ENCODE peak calls at places on chromosomes 5 and 9, in seven cellular contexts. One of them, this sample, is unnamed.
A peak's percentile ranks its signal among the peaks of the same experiment; 100 is the strongest.

GRCh38 chr9:136345281-136346156 is 18.0 kb downstream of the DNLZ start:
- DNase-seq in neuronal stem cell: no peak
- DNase-seq in IMR-90: no peak
- DNase-seq in H9: peak; percentile 82
- DNase-seq in mesendoderm: peak; percentile 60
- DNase-seq in H1: peak; percentile 82
- DNase-seq in trophoblast cell: peak; percentile 74
- DNase-seq in this sample: peak; percentile 69

GRCh38 chr5:38535281-38535750 is 21.1 kb downstream of the LIFR start:
- DNase-seq in neuronal stem cell: no peak
- DNase-seq in IMR-90: no peak
- DNase-seq in H9: no peak
- DNase-seq in mesendoderm: no peak
- DNase-seq in H1: no peak
- DNase-seq in trophoblast cell: peak; percentile 54
- DNase-seq in this sample: no peak

GRCh38 chr9:23820731-23821399 is 5.2 kb downstream of the ELAVL2 start:
- DNase-seq in neuronal stem cell: no peak
- DNase-seq in IMR-90: no peak
- DNase-seq in H9: peak; percentile 60
- DNase-seq in mesendoderm: peak; percentile 71
- DNase-seq in H1: peak; percentile 80
- DNase-seq in trophoblast cell: no peak
- DNase-seq in this sample: no peak

GRCh38 chr5:173882632-173883031 is 5.5 kb upstream of the CPEB4 start:
- DNase-seq in neuronal stem cell: no peak
- DNase-seq in IMR-90: peak; percentile 11
- DNase-seq in H9: no peak
- DNase-seq in mesendoderm: no peak
- DNase-seq in H1: no peak
- DNase-seq in trophoblast cell: peak; percentile 94
- DNase-seq in this sample: no peak

GRCh38 chr9:94630281-94630680 is 9.0 kb downstream of the FBP1 start:
- DNase-seq in neuronal stem cell: no peak
- DNase-seq in IMR-90: no peak
- DNase-seq in H9: no peak
- DNase-seq in mesendoderm: no peak
- DNase-seq in H1: no peak
- DNase-seq in trophoblast cell: no peak
- DNase-seq in this sample: no peak

GRCh38 chr5:115559524-115559923 is 14.9 kb upstream of the FEM1C start:
- DNase-seq in neuronal stem cell: no peak
- DNase-seq in IMR-90: peak; percentile 82
- DNase-seq in H9: no peak
- DNase-seq in mesendoderm: no peak
- DNase-seq in H1: no peak
- DNase-seq in trophoblast cell: peak; percentile 77
- DNase-seq in this sample: peak; percentile 46

GRCh38 chr5:139481122-139481533 is 1.4 kb downstream of the STING1 start:
- DNase-seq in neuronal stem cell: no peak
- DNase-seq in IMR-90: no peak
- DNase-seq in H9: no peak
- DNase-seq in mesendoderm: no peak
- DNase-seq in H1: no peak
- DNase-seq in trophoblast cell: no peak
- DNase-seq in this sample: no peak

GRCh38 chr9:7305677-7306076 is 493.9 kb downstream of the DMAC1 start:
- DNase-seq in neuronal stem cell: no peak
- DNase-seq in IMR-90: no peak
- DNase-seq in H9: no peak
- DNase-seq in mesendoderm: no peak
- DNase-seq in H1: no peak
- DNase-seq in trophoblast cell: no peak
- DNase-seq in this sample: no peak

GRCh38 chr5:94181940-94182339 is 436.5 kb downstream of the KIAA0825 start:
- DNase-seq in neuronal stem cell: no peak
- DNase-seq in IMR-90: peak; percentile 24
- DNase-seq in H9: peak; percentile 46
- DNase-seq in mesendoderm: peak; percentile 78
- DNase-seq in H1: no peak
- DNase-seq in trophoblast cell: peak; percentile 27
- DNase-seq in this sample: no peak

GRCh38 chr5:149938272-149938671 is 6.3 kb downstream of the PDE6A start:
- DNase-seq in neuronal stem cell: no peak
- DNase-seq in IMR-90: peak; percentile 50
- DNase-seq in H9: no peak
- DNase-seq in mesendoderm: no peak
- DNase-seq in H1: no peak
- DNase-seq in trophoblast cell: peak; percentile 43
- DNase-seq in this sample: peak; percentile 69

GRCh38 chr5:150162142-150162513 is 4.5 kb upstream of the CDX1 start:
- DNase-seq in neuronal stem cell: no peak
- DNase-seq in IMR-90: no peak
- DNase-seq in H9: no peak
- DNase-seq in mesendoderm: no peak
- DNase-seq in H1: no peak
- DNase-seq in trophoblast cell: no peak
- DNase-seq in this sample: no peak

GRCh38 chr5:6849569-6849968 is 136.3 kb downstream of the TENT4A start:
- DNase-seq in neuronal stem cell: no peak
- DNase-seq in IMR-90: no peak
- DNase-seq in H9: no peak
- DNase-seq in mesendoderm: no peak
- DNase-seq in H1: no peak
- DNase-seq in trophoblast cell: no peak
- DNase-seq in this sample: no peak

GRCh38 chr5:54545796-54546195 is 28.2 kb downstream of the SNX18 start:
- DNase-seq in neuronal stem cell: no peak
- DNase-seq in IMR-90: no peak
- DNase-seq in H9: no peak
- DNase-seq in mesendoderm: no peak
- DNase-seq in H1: no peak
- DNase-seq in trophoblast cell: peak; percentile 70
- DNase-seq in this sample: no peak

GRCh38 chr9:98971168-98971914 is 27.6 kb downstream of the COL15A1 start:
- DNase-seq in neuronal stem cell: peak; percentile 26
- DNase-seq in IMR-90: peak; percentile 91
- DNase-seq in H9: no peak
- DNase-seq in mesendoderm: peak; percentile 73
- DNase-seq in H1: no peak
- DNase-seq in trophoblast cell: peak; percentile 29
- DNase-seq in this sample: peak; percentile 86

GRCh38 chr5:30734118-30734517 is 459.4 kb upstream of the CDH6 start:
- DNase-seq in neuronal stem cell: no peak
- DNase-seq in IMR-90: no peak
- DNase-seq in H9: no peak
- DNase-seq in mesendoderm: no peak
- DNase-seq in H1: no peak
- DNase-seq in trophoblast cell: no peak
- DNase-seq in this sample: no peak

GRCh38 chr9:96619491-96620154 is at the start of gene CDC14B:
- DNase-seq in neuronal stem cell: peak; percentile 88
- DNase-seq in IMR-90: peak; percentile 90
- DNase-seq in H9: peak; percentile 96
- DNase-seq in mesendoderm: peak; percentile 97
- DNase-seq in H1: peak; percentile 96
- DNase-seq in trophoblast cell: peak; percentile 90
- DNase-seq in this sample: peak; percentile 91

GRCh38 chr9:85890962-85891361 is 50.0 kb upstream of the NAA35 start:
- DNase-seq in neuronal stem cell: no peak
- DNase-seq in IMR-90: no peak
- DNase-seq in H9: no peak
- DNase-seq in mesendoderm: no peak
- DNase-seq in H1: no peak
- DNase-seq in trophoblast cell: no peak
- DNase-seq in this sample: no peak

GRCh38 chr5:39689919-39690318 is 265.1 kb upstream of the DAB2 start:
- DNase-seq in neuronal stem cell: no peak
- DNase-seq in IMR-90: no peak
- DNase-seq in H9: no peak
- DNase-seq in mesendoderm: no peak
- DNase-seq in H1: no peak
- DNase-seq in trophoblast cell: no peak
- DNase-seq in this sample: no peak

GRCh38 chr9:97243606-97244005 is 63.9 kb upstream of the CCDC180 start:
- DNase-seq in neuronal stem cell: no peak
- DNase-seq in IMR-90: no peak
- DNase-seq in H9: no peak
- DNase-seq in mesendoderm: no peak
- DNase-seq in H1: no peak
- DNase-seq in trophoblast cell: peak; percentile 64
- DNase-seq in this sample: no peak

GRCh38 chr9:130665431-130666392 is 1.3 kb downstream of the PRDM12 start:
- DNase-seq in neuronal stem cell: no peak
- DNase-seq in IMR-90: no peak
- DNase-seq in H9: peak; percentile 63
- DNase-seq in mesendoderm: peak; percentile 31
- DNase-seq in H1: peak; percentile 71
- DNase-seq in trophoblast cell: no peak
- DNase-seq in this sample: no peak
- H2BK120ac ChIP-seq in neuronal stem cell: no peak overlapping the region
- H2BK120ac ChIP-seq in IMR-90: no peak overlapping the region
- H2BK120ac ChIP-seq in H9: no peak overlapping the region
- H2BK120ac ChIP-seq in mesendoderm: no peak overlapping the region
- H2BK120ac ChIP-seq in H1: no peak overlapping the region
- H2BK120ac ChIP-seq in trophoblast cell: no peak overlapping the region
- H2BK120ac ChIP-seq in this sample: no peak overlapping the region

DNA sequence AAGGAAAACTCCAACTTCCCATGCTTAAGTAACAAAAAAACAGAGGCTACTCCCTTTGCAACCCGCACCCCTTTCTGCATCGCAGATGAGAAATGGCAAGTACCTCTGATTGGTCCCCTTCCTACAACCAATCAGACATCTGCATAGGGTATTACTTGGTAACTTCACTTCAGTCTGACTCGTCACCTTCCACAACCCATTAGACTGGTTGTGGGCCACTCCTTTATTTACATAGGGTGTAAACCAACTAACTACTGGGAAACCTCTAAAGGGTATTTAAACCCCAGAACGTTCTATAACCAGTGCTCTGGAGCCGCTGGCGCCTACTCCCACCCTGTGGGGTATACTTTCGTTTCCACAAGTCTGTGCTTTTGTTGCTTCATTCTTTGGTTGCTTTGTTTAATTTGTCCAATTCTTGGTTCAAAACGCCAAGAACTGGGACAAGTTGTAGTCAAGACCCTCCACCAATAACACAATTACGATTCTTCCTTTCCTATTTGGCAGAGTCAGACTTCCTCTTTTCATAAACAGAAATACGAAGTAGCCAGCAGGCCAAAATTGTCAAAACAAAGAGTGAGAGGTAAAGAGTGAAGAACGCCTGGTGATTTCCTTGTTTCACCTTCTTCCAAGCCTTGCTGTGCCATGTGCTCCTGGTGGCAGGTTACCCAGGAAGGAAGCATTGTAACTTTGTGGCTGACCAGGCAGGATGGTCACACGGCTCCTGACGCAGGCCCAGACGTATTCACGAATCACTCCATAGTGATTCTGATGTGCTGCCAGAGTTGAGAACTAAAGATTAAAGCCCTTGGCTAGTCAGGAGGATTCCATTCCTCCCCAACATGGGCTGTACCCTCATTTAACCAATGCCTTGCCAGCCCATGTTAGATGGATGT is 477.4 kb downstream of the ARHGEF28 start:
- DNase-seq in neuronal stem cell: no peak
- DNase-seq in IMR-90: no peak
- DNase-seq in H9: no peak
- DNase-seq in mesendoderm: no peak
- DNase-seq in H1: no peak
- DNase-seq in trophoblast cell: no peak
- DNase-seq in this sample: no peak
- H2BK120ac ChIP-seq in neuronal stem cell: no peak overlapping the region
- H2BK120ac ChIP-seq in IMR-90: no peak overlapping the region
- H2BK120ac ChIP-seq in H9: no peak overlapping the region
- H2BK120ac ChIP-seq in mesendoderm: no peak overlapping the region
- H2BK120ac ChIP-seq in H1: no peak overlapping the region
- H2BK120ac ChIP-seq in trophoblast cell: no peak overlapping the region
- H2BK120ac ChIP-seq in this sample: no peak overlapping the region

DNA sequence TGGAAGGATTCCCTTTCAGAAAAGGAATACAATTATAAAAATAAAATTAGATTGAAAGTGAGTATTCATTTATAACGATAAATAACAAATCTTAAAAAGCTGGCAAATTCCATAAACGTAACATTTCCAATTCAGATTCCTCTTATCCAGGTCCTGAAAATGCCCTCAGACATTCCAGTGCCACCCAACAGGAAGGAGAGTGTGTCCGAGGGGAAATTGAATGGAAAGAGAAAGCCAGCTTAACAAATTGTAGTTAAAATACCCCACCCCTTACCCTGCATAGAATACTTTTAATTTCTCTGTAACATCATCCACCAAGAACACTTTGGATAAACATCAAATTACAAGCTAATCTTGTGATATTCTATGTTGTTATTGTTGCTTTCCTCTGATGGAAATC is 72.0 kb downstream of the ARHGEF28 start:
- DNase-seq in neuronal stem cell: no peak
- DNase-seq in IMR-90: no peak
- DNase-seq in H9: no peak
- DNase-seq in mesendoderm: no peak
- DNase-seq in H1: no peak
- DNase-seq in trophoblast cell: no peak
- DNase-seq in this sample: no peak
- H2BK120ac ChIP-seq in neuronal stem cell: no peak overlapping the region
- H2BK120ac ChIP-seq in IMR-90: no peak overlapping the region
- H2BK120ac ChIP-seq in H9: no peak overlapping the region
- H2BK120ac ChIP-seq in mesendoderm: no peak overlapping the region
- H2BK120ac ChIP-seq in H1: no peak overlapping the region
- H2BK120ac ChIP-seq in trophoblast cell: no peak overlapping the region
- H2BK120ac ChIP-seq in this sample: no peak overlapping the region

GRCh38 chr5:109619661-109620060 is 70.1 kb upstream of the MAN2A1 start:
- DNase-seq in neuronal stem cell: no peak
- DNase-seq in IMR-90: no peak
- DNase-seq in H9: no peak
- DNase-seq in mesendoderm: no peak
- DNase-seq in H1: no peak
- DNase-seq in trophoblast cell: no peak
- DNase-seq in this sample: no peak

GRCh38 chr5:109614316-109614715 is 75.4 kb upstream of the MAN2A1 start:
- DNase-seq in neuronal stem cell: no peak
- DNase-seq in IMR-90: no peak
- DNase-seq in H9: no peak
- DNase-seq in mesendoderm: no peak
- DNase-seq in H1: no peak
- DNase-seq in trophoblast cell: no peak
- DNase-seq in this sample: no peak

GRCh38 chr5:109620651-109621050 is 69.1 kb upstream of the MAN2A1 start:
- DNase-seq in neuronal stem cell: no peak
- DNase-seq in IMR-90: no peak
- DNase-seq in H9: no peak
- DNase-seq in mesendoderm: no peak
- DNase-seq in H1: no peak
- DNase-seq in trophoblast cell: no peak
- DNase-seq in this sample: no peak

DNA sequence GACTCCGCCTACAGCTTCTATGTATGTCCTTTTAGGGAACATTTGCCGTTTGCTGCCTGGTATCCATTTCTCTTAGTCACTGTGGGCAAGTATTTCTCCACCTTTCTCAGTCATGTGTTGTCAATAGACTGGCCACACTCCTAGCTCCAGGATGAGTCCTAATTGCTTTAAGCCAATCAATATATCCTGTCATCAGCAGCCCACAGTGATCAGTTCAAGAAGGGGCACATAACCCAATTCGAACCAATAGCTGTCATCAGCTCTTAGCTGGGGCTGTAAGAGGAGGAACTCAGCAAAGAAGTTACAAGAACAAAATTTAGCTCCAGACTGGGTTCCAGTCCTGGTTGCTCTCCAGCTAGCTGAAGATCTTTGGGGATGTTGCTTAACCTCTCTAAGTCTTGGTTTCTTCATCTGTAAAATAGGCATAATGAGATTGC is 70.7 kb upstream of the MAN2A1 start:
- DNase-seq in neuronal stem cell: no peak
- DNase-seq in IMR-90: no peak
- DNase-seq in H9: no peak
- DNase-seq in mesendoderm: no peak
- DNase-seq in H1: no peak
- DNase-seq in trophoblast cell: no peak
- DNase-seq in this sample: no peak
- H2BK120ac ChIP-seq in neuronal stem cell: no peak overlapping the region
- H2BK120ac ChIP-seq in IMR-90: no peak overlapping the region
- H2BK120ac ChIP-seq in H9: no peak overlapping the region
- H2BK120ac ChIP-seq in mesendoderm: no peak overlapping the region
- H2BK120ac ChIP-seq in H1: no peak overlapping the region
- H2BK120ac ChIP-seq in trophoblast cell: peak overlapping the region; percentile 22
- H2BK120ac ChIP-seq in this sample: no peak overlapping the region

This sample was measured in mesenchymal stem cell.